ENCODE peak calls at places on chromosomes 3 and 15, in ten cellular contexts. One of them, this sample, is unnamed. For H3K4me1, the result is how much of the 10 kb centered on the place peaks cover.

GRCh38 chr3:8363200-8363599 is 138.4 kb upstream of the LMCD1 start:
- DNase-seq in PC-3: no peak
- DNase-seq in stomach: no peak
- DNase-seq in uterus: no peak
- DNase-seq in endothelial cell of umbilical vein: no peak
- DNase-seq in neural progenitor cell: no peak
- DNase-seq in breast epithelium: no peak
- DNase-seq in lung: no peak
- DNase-seq in OCI-LY7: no peak
- DNase-seq in ovary: no peak
- DNase-seq in this sample: no peak

GRCh38 chr15:31481157-31481556 is 154.5 kb downstream of the KLF13 start:
- DNase-seq in PC-3: no peak
- DNase-seq in stomach: peak
- DNase-seq in uterus: no peak
- DNase-seq in endothelial cell of umbilical vein: no peak
- DNase-seq in neural progenitor cell: no peak
- DNase-seq in breast epithelium: no peak
- DNase-seq in lung: no peak
- DNase-seq in OCI-LY7: no peak
- DNase-seq in ovary: no peak
- DNase-seq in this sample: no peak

GRCh38 chr3:184565421-184566211 is 4.0 kb downstream of the EPHB3 start:
- DNase-seq in PC-3: peak
- DNase-seq in stomach: peak
- DNase-seq in uterus: peak
- DNase-seq in endothelial cell of umbilical vein: no peak
- DNase-seq in neural progenitor cell: peak
- DNase-seq in breast epithelium: peak
- DNase-seq in lung: peak
- DNase-seq in OCI-LY7: no peak
- DNase-seq in ovary: peak
- DNase-seq in this sample: no peak

GRCh38 chr3:52438104-52438376 is 6.9 kb downstream of the SEMA3G start:
- DNase-seq in PC-3: no peak
- DNase-seq in stomach: no peak
- DNase-seq in uterus: no peak
- DNase-seq in endothelial cell of umbilical vein: no peak
- DNase-seq in neural progenitor cell: no peak
- DNase-seq in breast epithelium: no peak
- DNase-seq in lung: no peak
- DNase-seq in OCI-LY7: no peak
- DNase-seq in ovary: no peak
- DNase-seq in this sample: no peak

GRCh38 chr15:48962662-48963523 is 826 bp downstream of the SHC4 start:
- DNase-seq in PC-3: peak
- DNase-seq in stomach: no peak
- DNase-seq in uterus: no peak
- DNase-seq in endothelial cell of umbilical vein: peak
- DNase-seq in neural progenitor cell: peak
- DNase-seq in breast epithelium: no peak
- DNase-seq in lung: no peak
- DNase-seq in OCI-LY7: no peak
- DNase-seq in ovary: no peak
- DNase-seq in this sample: no peak

GRCh38 chr3:126061301-126062032 is 22.5 kb downstream of the SLC41A3 start:
- DNase-seq in PC-3: no peak
- DNase-seq in stomach: no peak
- DNase-seq in uterus: no peak
- DNase-seq in endothelial cell of umbilical vein: no peak
- DNase-seq in neural progenitor cell: no peak
- DNase-seq in breast epithelium: no peak
- DNase-seq in lung: peak
- DNase-seq in OCI-LY7: no peak
- DNase-seq in ovary: no peak
- DNase-seq in this sample: no peak

GRCh38 chr3:85298032-85298431 is 339.2 kb downstream of the CADM2 start:
- DNase-seq in PC-3: peak
- DNase-seq in stomach: no peak
- DNase-seq in uterus: no peak
- DNase-seq in endothelial cell of umbilical vein: no peak
- DNase-seq in neural progenitor cell: no peak
- DNase-seq in breast epithelium: no peak
- DNase-seq in lung: no peak
- DNase-seq in OCI-LY7: no peak
- DNase-seq in ovary: no peak
- DNase-seq in this sample: no peak

GRCh38 chr3:72335458-72336050 is 512.7 kb downstream of the SHQ1 start:
- DNase-seq in PC-3: no peak
- DNase-seq in stomach: no peak
- DNase-seq in uterus: peak
- DNase-seq in endothelial cell of umbilical vein: no peak
- DNase-seq in neural progenitor cell: no peak
- DNase-seq in breast epithelium: no peak
- DNase-seq in lung: no peak
- DNase-seq in OCI-LY7: no peak
- DNase-seq in ovary: no peak
- DNase-seq in this sample: no peak

GRCh38 chr15:64373360-64373759 is 7.9 kb downstream of the PCLAF start:
- DNase-seq in PC-3: no peak
- DNase-seq in stomach: no peak
- DNase-seq in uterus: no peak
- DNase-seq in endothelial cell of umbilical vein: no peak
- DNase-seq in neural progenitor cell: no peak
- DNase-seq in breast epithelium: no peak
- DNase-seq in lung: no peak
- DNase-seq in OCI-LY7: no peak
- DNase-seq in ovary: no peak
- DNase-seq in this sample: no peak

GRCh38 chr3:138455801-138456716 is 21.6 kb downstream of the ESYT3 start:
- DNase-seq in PC-3: peak
- DNase-seq in stomach: no peak
- DNase-seq in uterus: peak
- DNase-seq in endothelial cell of umbilical vein: no peak
- DNase-seq in neural progenitor cell: no peak
- DNase-seq in breast epithelium: no peak
- DNase-seq in lung: no peak
- DNase-seq in OCI-LY7: no peak
- DNase-seq in ovary: no peak
- DNase-seq in this sample: no peak

GRCh38 chr3:138569090-138569489 is 25.0 kb downstream of the CEP70 start:
- DNase-seq in PC-3: no peak
- DNase-seq in stomach: no peak
- DNase-seq in uterus: no peak
- DNase-seq in endothelial cell of umbilical vein: no peak
- DNase-seq in neural progenitor cell: no peak
- DNase-seq in breast epithelium: no peak
- DNase-seq in lung: no peak
- DNase-seq in OCI-LY7: no peak
- DNase-seq in ovary: no peak
- DNase-seq in this sample: no peak

GRCh38 chr15:86555939-86556725 is 476.5 kb downstream of the AGBL1 start:
- DNase-seq in PC-3: peak
- DNase-seq in stomach: no peak
- DNase-seq in uterus: no peak
- DNase-seq in endothelial cell of umbilical vein: no peak
- DNase-seq in neural progenitor cell: no peak
- DNase-seq in breast epithelium: no peak
- DNase-seq in lung: no peak
- DNase-seq in OCI-LY7: no peak
- DNase-seq in ovary: no peak
- DNase-seq in this sample: no peak

GRCh38 chr15:26102365-26102764 is 239.2 kb upstream of the ATP10A start:
- DNase-seq in PC-3: no peak
- DNase-seq in stomach: no peak
- DNase-seq in uterus: no peak
- DNase-seq in endothelial cell of umbilical vein: no peak
- DNase-seq in neural progenitor cell: no peak
- DNase-seq in breast epithelium: no peak
- DNase-seq in lung: no peak
- DNase-seq in OCI-LY7: no peak
- DNase-seq in ovary: no peak
- DNase-seq in this sample: no peak

GRCh38 chr3:181558870-181559269 is 152.9 kb upstream of the SOX2 start:
- DNase-seq in PC-3: no peak
- DNase-seq in stomach: no peak
- DNase-seq in uterus: no peak
- DNase-seq in endothelial cell of umbilical vein: peak
- DNase-seq in neural progenitor cell: no peak
- DNase-seq in breast epithelium: no peak
- DNase-seq in lung: no peak
- DNase-seq in OCI-LY7: no peak
- DNase-seq in ovary: no peak
- DNase-seq in this sample: no peak

GRCh38 chr3:148955544-148956346 is 35.6 kb upstream of the GYG1 start:
- DNase-seq in PC-3: peak
- DNase-seq in stomach: peak
- DNase-seq in uterus: peak
- DNase-seq in endothelial cell of umbilical vein: peak
- DNase-seq in neural progenitor cell: peak
- DNase-seq in breast epithelium: peak
- DNase-seq in lung: peak
- DNase-seq in OCI-LY7: peak
- DNase-seq in ovary: peak
- DNase-seq in this sample: no peak

GRCh38 chr3:28716939-28717338 is 368.3 kb upstream of the AZI2 start:
- DNase-seq in PC-3: no peak
- DNase-seq in stomach: no peak
- DNase-seq in uterus: no peak
- DNase-seq in endothelial cell of umbilical vein: no peak
- DNase-seq in neural progenitor cell: no peak
- DNase-seq in breast epithelium: no peak
- DNase-seq in lung: no peak
- DNase-seq in OCI-LY7: no peak
- DNase-seq in ovary: no peak
- DNase-seq in this sample: no peak

GRCh38 chr15:73753250-73754130 is at the start of gene INSYN1:
- DNase-seq in PC-3: no peak
- DNase-seq in stomach: peak
- DNase-seq in uterus: no peak
- DNase-seq in endothelial cell of umbilical vein: no peak
- DNase-seq in neural progenitor cell: peak
- DNase-seq in breast epithelium: no peak
- DNase-seq in lung: no peak
- DNase-seq in OCI-LY7: no peak
- DNase-seq in ovary: peak
- DNase-seq in this sample: no peak

GRCh38 chr15:68479870-68480269 is 47.9 kb upstream of the ITGA11 start:
- DNase-seq in PC-3: no peak
- DNase-seq in stomach: no peak
- DNase-seq in uterus: no peak
- DNase-seq in endothelial cell of umbilical vein: no peak
- DNase-seq in neural progenitor cell: no peak
- DNase-seq in breast epithelium: no peak
- DNase-seq in lung: no peak
- DNase-seq in OCI-LY7: no peak
- DNase-seq in ovary: no peak
- DNase-seq in this sample: no peak

GRCh38 chr3:82802501-82802900 is 1041.1 kb upstream of the GBE1 start:
- DNase-seq in PC-3: peak
- DNase-seq in stomach: no peak
- DNase-seq in uterus: no peak
- DNase-seq in endothelial cell of umbilical vein: no peak
- DNase-seq in neural progenitor cell: no peak
- DNase-seq in breast epithelium: no peak
- DNase-seq in lung: no peak
- DNase-seq in OCI-LY7: no peak
- DNase-seq in ovary: no peak
- DNase-seq in this sample: no peak

GRCh38 chr3:123663977-123664376 is 79.1 kb upstream of the HACD2 start:
- DNase-seq in PC-3: no peak
- DNase-seq in stomach: no peak
- DNase-seq in uterus: no peak
- DNase-seq in endothelial cell of umbilical vein: no peak
- DNase-seq in neural progenitor cell: no peak
- DNase-seq in breast epithelium: no peak
- DNase-seq in lung: no peak
- DNase-seq in OCI-LY7: no peak
- DNase-seq in ovary: no peak
- DNase-seq in this sample: no peak
- H3K27ac ChIP-seq in PC-3: no peak
- H3K27ac ChIP-seq in stomach: peak
- H3K27ac ChIP-seq in uterus: peak
- H3K27ac ChIP-seq in endothelial cell of umbilical vein: no peak
- H3K27ac ChIP-seq in neural progenitor cell: no peak
- H3K27ac ChIP-seq in breast epithelium: peak
- H3K27ac ChIP-seq in lung: peak
- H3K27ac ChIP-seq in OCI-LY7: no peak
- H3K27ac ChIP-seq in ovary: no peak
- H3K27ac ChIP-seq in this sample: peak

GRCh38 chr3:13518516-13519351 is 30.2 kb upstream of the FBLN2 start:
- DNase-seq in PC-3: no peak
- DNase-seq in stomach: no peak
- DNase-seq in uterus: peak
- DNase-seq in endothelial cell of umbilical vein: no peak
- DNase-seq in neural progenitor cell: no peak
- DNase-seq in breast epithelium: peak
- DNase-seq in lung: no peak
- DNase-seq in OCI-LY7: no peak
- DNase-seq in ovary: no peak
- DNase-seq in this sample: no peak
- H3K4me1 ChIP-seq in PC-3: under half
- H3K4me1 ChIP-seq in stomach: under half
- H3K4me1 ChIP-seq in uterus: under half
- H3K4me1 ChIP-seq in endothelial cell of umbilical vein: under half
- H3K4me1 ChIP-seq in neural progenitor cell: under half
- H3K4me1 ChIP-seq in breast epithelium: under half
- H3K4me1 ChIP-seq in lung: under half
- H3K4me1 ChIP-seq in OCI-LY7: under half
- H3K4me1 ChIP-seq in ovary: under half
- H3K4me1 ChIP-seq in this sample: under half

DNA sequence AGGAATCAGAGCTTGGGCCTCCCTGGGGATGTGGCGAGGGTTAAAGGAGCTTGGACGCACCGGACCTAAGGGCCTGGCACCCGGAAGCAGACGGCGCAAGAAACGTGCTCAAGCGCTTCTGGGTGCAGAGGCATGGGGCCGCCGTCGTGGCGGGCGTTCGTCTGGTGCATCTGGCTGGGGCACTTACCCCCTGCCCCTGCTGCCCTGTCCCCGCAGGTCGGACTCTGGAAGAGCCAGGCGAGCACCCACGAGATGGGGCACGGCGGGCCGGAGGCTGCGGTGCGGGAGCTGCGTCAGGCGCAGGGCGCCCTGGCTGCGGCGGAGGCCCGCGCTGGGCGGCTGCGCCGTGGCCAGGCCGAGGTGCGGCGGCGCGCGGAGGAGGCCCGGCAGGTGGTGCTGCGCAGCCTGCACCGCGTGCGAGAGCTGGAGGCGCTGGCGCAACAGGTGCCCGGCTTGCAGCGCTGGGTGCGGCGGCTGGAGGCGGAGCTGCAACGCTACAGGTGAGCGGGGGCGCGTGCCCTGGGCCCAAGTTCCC is 2.5 kb downstream of the EFCC1 start:
- DNase-seq in PC-3: peak
- DNase-seq in stomach: peak
- DNase-seq in uterus: no peak
- DNase-seq in endothelial cell of umbilical vein: no peak
- DNase-seq in neural progenitor cell: peak
- DNase-seq in breast epithelium: no peak
- DNase-seq in lung: peak
- DNase-seq in OCI-LY7: no peak
- DNase-seq in ovary: peak
- DNase-seq in this sample: no peak
- TF ChIP-seq CTCF in PC-3: no peak
- TF ChIP-seq CTCF in stomach: no peak
- TF ChIP-seq CTCF in uterus: no peak
- TF ChIP-seq CTCF in endothelial cell of umbilical vein: no peak
- TF ChIP-seq CTCF in neural progenitor cell: no peak
- TF ChIP-seq CTCF in breast epithelium: no peak
- TF ChIP-seq CTCF in lung: no peak
- TF ChIP-seq CTCF in OCI-LY7: no peak
- TF ChIP-seq CTCF in ovary: peak
- TF ChIP-seq CTCF in this sample: no peak

GRCh38 chr3:24237971-24238767 is 256.5 kb downstream of the THRB start:
- DNase-seq in PC-3: peak
- DNase-seq in stomach: no peak
- DNase-seq in uterus: peak
- DNase-seq in endothelial cell of umbilical vein: peak
- DNase-seq in neural progenitor cell: peak
- DNase-seq in breast epithelium: peak
- DNase-seq in lung: peak
- DNase-seq in OCI-LY7: peak
- DNase-seq in ovary: peak
- DNase-seq in this sample: no peak
- H3K27ac ChIP-seq in PC-3: peak
- H3K27ac ChIP-seq in stomach: peak
- H3K27ac ChIP-seq in uterus: peak
- H3K27ac ChIP-seq in endothelial cell of umbilical vein: no peak
- H3K27ac ChIP-seq in neural progenitor cell: no peak
- H3K27ac ChIP-seq in breast epithelium: peak
- H3K27ac ChIP-seq in lung: no peak
- H3K27ac ChIP-seq in OCI-LY7: no peak
- H3K27ac ChIP-seq in ovary: no peak
- H3K27ac ChIP-seq in this sample: peak

This sample was measured in esophagus squamous epithelium.